ENCODE peak calls at places on chromosomes 5 and 9, in five cellular contexts. One of them, this sample, is unnamed. For H3K9me3, the result is how much of the 10 kb centered on the place peaks cover.

GRCh38 chr9:13110766-13111400 is 168.6 kb downstream of the MPDZ start:
- DNase-seq in adrenal gland: peak
- DNase-seq in uterus: peak
- DNase-seq in CD4-positive, CD25-positive, alpha-beta regulatory T cell: no peak
- DNase-seq in CD4-positive, alpha-beta memory T cell: no peak
- DNase-seq in this sample: no peak

GRCh38 chr9:132059351-132059750 is 20.3 kb downstream of the MED27 start:
- DNase-seq in adrenal gland: no peak
- DNase-seq in uterus: no peak
- DNase-seq in CD4-positive, CD25-positive, alpha-beta regulatory T cell: no peak
- DNase-seq in CD4-positive, alpha-beta memory T cell: no peak
- DNase-seq in this sample: no peak

GRCh38 chr5:134512661-134512999 is 12.8 kb upstream of the JADE2 start:
- DNase-seq in adrenal gland: peak
- DNase-seq in uterus: no peak
- DNase-seq in CD4-positive, CD25-positive, alpha-beta regulatory T cell: no peak
- DNase-seq in CD4-positive, alpha-beta memory T cell: no peak
- DNase-seq in this sample: no peak

GRCh38 chr9:117521293-117521692 is 106.4 kb upstream of the ASTN2 start:
- DNase-seq in adrenal gland: no peak
- DNase-seq in uterus: no peak
- DNase-seq in CD4-positive, CD25-positive, alpha-beta regulatory T cell: no peak
- DNase-seq in CD4-positive, alpha-beta memory T cell: no peak
- DNase-seq in this sample: no peak

GRCh38 chr5:145711417-145711816 is 123.7 kb downstream of the PRELID2 start:
- DNase-seq in adrenal gland: no peak
- DNase-seq in uterus: no peak
- DNase-seq in CD4-positive, CD25-positive, alpha-beta regulatory T cell: no peak
- DNase-seq in CD4-positive, alpha-beta memory T cell: no peak
- DNase-seq in this sample: no peak

GRCh38 chr9:91755761-91756638 is 194.0 kb downstream of the ROR2 start:
- DNase-seq in adrenal gland: no peak
- DNase-seq in uterus: no peak
- DNase-seq in CD4-positive, CD25-positive, alpha-beta regulatory T cell: no peak
- DNase-seq in CD4-positive, alpha-beta memory T cell: no peak
- DNase-seq in this sample: no peak

GRCh38 chr5:65013141-65013540 is 244.4 kb downstream of the CWC27 start:
- DNase-seq in adrenal gland: no peak
- DNase-seq in uterus: no peak
- DNase-seq in CD4-positive, CD25-positive, alpha-beta regulatory T cell: no peak
- DNase-seq in CD4-positive, alpha-beta memory T cell: no peak
- DNase-seq in this sample: no peak

GRCh38 chr5:127988149-127988755 is 95.3 kb upstream of the SLC12A2 start:
- DNase-seq in adrenal gland: no peak
- DNase-seq in uterus: no peak
- DNase-seq in CD4-positive, CD25-positive, alpha-beta regulatory T cell: no peak
- DNase-seq in CD4-positive, alpha-beta memory T cell: no peak
- DNase-seq in this sample: no peak

GRCh38 chr5:125489146-125489545 is 742.7 kb upstream of the ZNF608 start:
- DNase-seq in adrenal gland: no peak
- DNase-seq in uterus: no peak
- DNase-seq in CD4-positive, CD25-positive, alpha-beta regulatory T cell: no peak
- DNase-seq in CD4-positive, alpha-beta memory T cell: no peak
- DNase-seq in this sample: no peak

GRCh38 chr5:74454263-74455030 is 186.1 kb downstream of the ENC1 start:
- DNase-seq in adrenal gland: no peak
- DNase-seq in uterus: no peak
- DNase-seq in CD4-positive, CD25-positive, alpha-beta regulatory T cell: no peak
- DNase-seq in CD4-positive, alpha-beta memory T cell: no peak
- DNase-seq in this sample: no peak

GRCh38 chr5:179553006-179553405 is 2.7 kb downstream of the RUFY1 start:
- DNase-seq in adrenal gland: no peak
- DNase-seq in uterus: no peak
- DNase-seq in CD4-positive, CD25-positive, alpha-beta regulatory T cell: no peak
- DNase-seq in CD4-positive, alpha-beta memory T cell: no peak
- DNase-seq in this sample: no peak

GRCh38 chr5:2900360-2900759 is 148.9 kb upstream of the IRX2 start:
- DNase-seq in adrenal gland: no peak
- DNase-seq in uterus: no peak
- DNase-seq in CD4-positive, CD25-positive, alpha-beta regulatory T cell: no peak
- DNase-seq in CD4-positive, alpha-beta memory T cell: no peak
- DNase-seq in this sample: no peak

GRCh38 chr5:71014186-71014585 is 11.0 kb downstream of the NAIP start:
- DNase-seq in adrenal gland: no peak
- DNase-seq in uterus: no peak
- DNase-seq in CD4-positive, CD25-positive, alpha-beta regulatory T cell: no peak
- DNase-seq in CD4-positive, alpha-beta memory T cell: no peak
- DNase-seq in this sample: no peak

GRCh38 chr9:36504154-36504550 is 68.5 kb upstream of the MELK start:
- DNase-seq in adrenal gland: no peak
- DNase-seq in uterus: no peak
- DNase-seq in CD4-positive, CD25-positive, alpha-beta regulatory T cell: peak
- DNase-seq in CD4-positive, alpha-beta memory T cell: no peak
- DNase-seq in this sample: peak

GRCh38 chr9:120583958-120584369 is 4.0 kb upstream of the CDK5RAP2 start:
- DNase-seq in adrenal gland: peak
- DNase-seq in uterus: no peak
- DNase-seq in CD4-positive, CD25-positive, alpha-beta regulatory T cell: peak
- DNase-seq in CD4-positive, alpha-beta memory T cell: peak
- DNase-seq in this sample: no peak

GRCh38 chr9:91334053-91334452 is 27.7 kb downstream of the AUH start:
- DNase-seq in adrenal gland: no peak
- DNase-seq in uterus: no peak
- DNase-seq in CD4-positive, CD25-positive, alpha-beta regulatory T cell: no peak
- DNase-seq in CD4-positive, alpha-beta memory T cell: no peak
- DNase-seq in this sample: no peak

GRCh38 chr9:38638881-38639576 is 18.6 kb upstream of the ANKRD18A start:
- DNase-seq in adrenal gland: no peak
- DNase-seq in uterus: no peak
- DNase-seq in CD4-positive, CD25-positive, alpha-beta regulatory T cell: no peak
- DNase-seq in CD4-positive, alpha-beta memory T cell: no peak
- DNase-seq in this sample: no peak

GRCh38 chr9:8020161-8020560 is 220.6 kb upstream of the DMAC1 start:
- DNase-seq in adrenal gland: no peak
- DNase-seq in uterus: no peak
- DNase-seq in CD4-positive, CD25-positive, alpha-beta regulatory T cell: no peak
- DNase-seq in CD4-positive, alpha-beta memory T cell: no peak
- DNase-seq in this sample: no peak

GRCh38 chr9:8019636-8020035 is 220.1 kb upstream of the DMAC1 start:
- DNase-seq in adrenal gland: no peak
- DNase-seq in uterus: no peak
- DNase-seq in CD4-positive, CD25-positive, alpha-beta regulatory T cell: no peak
- DNase-seq in CD4-positive, alpha-beta memory T cell: no peak
- DNase-seq in this sample: no peak

GRCh38 chr9:8012986-8013385 is 213.4 kb upstream of the DMAC1 start:
- DNase-seq in adrenal gland: no peak
- DNase-seq in uterus: no peak
- DNase-seq in CD4-positive, CD25-positive, alpha-beta regulatory T cell: no peak
- DNase-seq in CD4-positive, alpha-beta memory T cell: no peak
- DNase-seq in this sample: no peak

DNA sequence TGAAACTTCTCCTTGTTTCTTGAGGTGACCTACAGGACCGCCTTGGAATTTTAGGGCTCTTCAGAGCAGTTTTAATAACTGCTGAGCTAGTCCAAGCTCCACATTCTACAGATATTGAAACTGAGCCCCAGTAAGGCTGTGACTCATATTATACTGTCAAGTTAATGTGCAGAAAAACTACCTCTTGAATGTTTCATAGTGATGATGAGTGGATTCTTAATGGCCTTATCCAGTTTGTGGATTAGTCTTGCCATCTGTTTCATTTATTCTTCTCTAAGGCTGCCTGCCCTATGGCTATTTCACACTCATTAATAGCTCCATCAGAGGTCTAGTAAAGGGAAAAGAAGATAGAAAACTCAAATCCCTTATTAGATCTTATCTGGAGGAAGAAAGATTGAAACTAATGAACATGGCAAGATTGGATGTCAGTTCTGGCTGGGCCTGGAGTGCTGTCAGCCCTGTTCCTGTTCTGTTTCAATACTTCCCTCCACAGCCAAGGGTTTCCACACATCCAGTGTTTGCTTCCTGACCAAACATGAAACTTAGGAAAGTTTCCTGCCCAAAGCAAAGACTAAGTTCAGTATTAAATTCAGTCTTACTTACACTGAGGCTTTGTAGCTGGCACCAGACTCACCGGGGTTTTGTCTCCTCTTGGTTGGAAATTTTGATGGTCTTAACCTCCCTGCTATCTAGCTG is 215.6 kb upstream of the DMAC1 start:
- DNase-seq in adrenal gland: no peak
- DNase-seq in uterus: no peak
- DNase-seq in CD4-positive, CD25-positive, alpha-beta regulatory T cell: no peak
- DNase-seq in CD4-positive, alpha-beta memory T cell: no peak
- DNase-seq in this sample: no peak
- H3K9me3 ChIP-seq in adrenal gland: under half
- H3K9me3 ChIP-seq in uterus: under half
- H3K9me3 ChIP-seq in CD4-positive, CD25-positive, alpha-beta regulatory T cell: under half
- H3K9me3 ChIP-seq in CD4-positive, alpha-beta memory T cell: under half
- H3K9me3 ChIP-seq in this sample: under half

DNA sequence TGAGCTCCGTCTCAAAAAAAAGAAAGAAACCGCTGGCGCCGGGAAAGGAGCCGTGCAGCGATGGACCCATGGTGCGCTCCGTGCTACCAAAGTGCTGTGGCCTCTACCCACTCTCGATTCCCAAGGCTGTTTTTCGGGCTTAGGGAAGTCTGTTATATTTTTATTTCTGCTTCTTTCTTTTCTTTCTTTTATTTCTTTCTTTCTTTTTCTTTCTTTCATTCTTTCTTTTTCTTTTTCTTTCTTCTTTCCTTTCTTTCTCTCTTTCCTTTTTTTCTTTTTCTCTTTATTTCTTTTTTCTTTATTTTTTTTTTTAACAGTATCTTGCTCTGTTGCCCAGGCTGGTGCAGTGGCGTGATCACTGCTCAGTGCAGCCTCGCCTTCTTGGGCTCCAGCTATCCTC is 87.5 kb downstream of the ANXA2R start:
- DNase-seq in adrenal gland: no peak
- DNase-seq in uterus: no peak
- DNase-seq in CD4-positive, CD25-positive, alpha-beta regulatory T cell: no peak
- DNase-seq in CD4-positive, alpha-beta memory T cell: no peak
- DNase-seq in this sample: no peak
- H3K4me3 ChIP-seq in adrenal gland: peak
- H3K4me3 ChIP-seq in uterus: peak
- H3K4me3 ChIP-seq in CD4-positive, CD25-positive, alpha-beta regulatory T cell: peak
- H3K4me3 ChIP-seq in CD4-positive, alpha-beta memory T cell: peak
- H3K4me3 ChIP-seq in this sample: peak

GRCh38 chr9:32518276-32518675 is 7.7 kb downstream of the RIGI start:
- DNase-seq in adrenal gland: no peak
- DNase-seq in uterus: no peak
- DNase-seq in CD4-positive, CD25-positive, alpha-beta regulatory T cell: no peak
- DNase-seq in CD4-positive, alpha-beta memory T cell: no peak
- DNase-seq in this sample: no peak
- H3K9me3 ChIP-seq in adrenal gland: under half
- H3K9me3 ChIP-seq in uterus: under half
- H3K9me3 ChIP-seq in CD4-positive, CD25-positive, alpha-beta regulatory T cell: under half
- H3K9me3 ChIP-seq in CD4-positive, alpha-beta memory T cell: under half
- H3K9me3 ChIP-seq in this sample: under half

GRCh38 chr9:5593904-5594303 is 35.0 kb upstream of the RIC1 start:
- DNase-seq in adrenal gland: no peak
- DNase-seq in uterus: no peak
- DNase-seq in CD4-positive, CD25-positive, alpha-beta regulatory T cell: no peak
- DNase-seq in CD4-positive, alpha-beta memory T cell: no peak
- DNase-seq in this sample: no peak
- H3K4me3 ChIP-seq in adrenal gland: no peak
- H3K4me3 ChIP-seq in uterus: no peak
- H3K4me3 ChIP-seq in CD4-positive, CD25-positive, alpha-beta regulatory T cell: no peak
- H3K4me3 ChIP-seq in CD4-positive, alpha-beta memory T cell: no peak
- H3K4me3 ChIP-seq in this sample: no peak

GRCh38 chr9:92846662-92847145 is 31.1 kb downstream of the ZNF484 start:
- DNase-seq in adrenal gland: no peak
- DNase-seq in uterus: no peak
- DNase-seq in CD4-positive, CD25-positive, alpha-beta regulatory T cell: no peak
- DNase-seq in CD4-positive, alpha-beta memory T cell: peak
- DNase-seq in this sample: no peak

DNA sequence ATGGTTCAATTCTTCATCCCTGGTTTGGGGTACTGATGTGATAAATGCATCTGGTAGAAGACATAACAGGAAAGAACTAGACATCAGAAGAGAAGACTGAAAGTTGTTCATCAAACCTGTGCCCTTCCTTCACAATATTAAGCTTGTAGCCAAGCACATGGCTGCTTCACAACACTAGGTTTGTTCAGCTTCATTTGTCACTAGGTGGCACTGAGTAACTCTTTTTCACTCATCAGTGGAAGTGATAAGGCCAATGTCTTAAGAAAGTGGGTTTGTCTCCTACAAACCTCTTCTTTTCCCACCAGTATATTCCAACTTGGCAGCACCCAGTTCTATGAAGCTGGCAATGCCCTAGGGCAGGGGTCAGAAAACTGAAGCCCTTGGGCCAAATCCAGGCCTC is 26.9 kb downstream of the ZNF484 start:
- DNase-seq in adrenal gland: no peak
- DNase-seq in uterus: no peak
- DNase-seq in CD4-positive, CD25-positive, alpha-beta regulatory T cell: peak
- DNase-seq in CD4-positive, alpha-beta memory T cell: no peak
- DNase-seq in this sample: peak
- H3K9me3 ChIP-seq in adrenal gland: under half
- H3K9me3 ChIP-seq in uterus: under half
- H3K9me3 ChIP-seq in CD4-positive, CD25-positive, alpha-beta regulatory T cell: under half
- H3K9me3 ChIP-seq in CD4-positive, alpha-beta memory T cell: under half
- H3K9me3 ChIP-seq in this sample: under half

DNA sequence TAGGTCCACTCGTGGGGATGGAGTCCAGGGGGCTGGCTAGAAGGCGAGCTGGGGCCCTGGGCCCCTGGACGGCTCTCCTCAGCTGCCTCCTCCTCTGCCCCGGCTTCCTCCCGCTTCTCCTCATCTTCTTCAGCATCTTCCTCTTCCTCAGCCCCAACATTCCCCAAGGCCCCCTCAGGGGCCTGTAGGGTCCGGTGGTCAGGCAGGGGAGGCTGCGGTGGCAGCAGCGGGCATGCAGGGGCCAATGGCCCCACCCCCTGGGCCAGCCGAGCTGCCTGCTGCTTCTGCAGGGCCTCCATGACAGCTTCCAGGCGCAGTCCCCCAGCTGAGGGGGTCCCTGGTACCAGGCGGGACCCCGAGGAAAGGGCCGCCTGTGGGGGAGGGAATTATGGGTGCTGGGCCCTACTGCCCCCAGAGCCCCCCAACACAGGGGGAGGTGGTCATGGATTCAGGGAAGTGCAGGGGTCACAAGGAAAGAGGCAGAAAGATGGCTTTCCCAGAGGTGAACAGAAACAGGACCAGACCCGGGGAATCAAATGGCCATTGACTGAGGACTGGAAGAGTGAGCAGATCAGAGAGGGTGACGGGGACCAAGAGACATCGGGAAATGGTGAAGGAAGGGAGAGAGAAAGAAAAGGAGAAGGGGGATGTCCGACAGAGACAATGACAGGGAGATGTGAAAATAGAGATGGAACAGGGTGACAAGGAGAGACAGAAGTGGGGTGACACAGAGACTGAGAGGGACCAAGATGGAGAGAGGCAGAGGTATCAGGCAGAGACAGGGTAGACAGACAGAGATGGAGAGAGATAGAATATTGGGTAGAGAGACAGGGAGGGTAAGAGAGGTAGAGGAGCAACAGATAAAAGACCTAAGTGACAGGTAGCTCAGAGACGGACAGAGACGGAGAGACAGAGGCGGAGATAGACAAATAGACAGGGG is 880 bp downstream of the ARID3C start:
- DNase-seq in adrenal gland: no peak
- DNase-seq in uterus: no peak
- DNase-seq in CD4-positive, CD25-positive, alpha-beta regulatory T cell: no peak
- DNase-seq in CD4-positive, alpha-beta memory T cell: no peak
- DNase-seq in this sample: no peak
- H3K4me3 ChIP-seq in adrenal gland: no peak
- H3K4me3 ChIP-seq in uterus: peak
- H3K4me3 ChIP-seq in CD4-positive, CD25-positive, alpha-beta regulatory T cell: peak
- H3K4me3 ChIP-seq in CD4-positive, alpha-beta memory T cell: peak
- H3K4me3 ChIP-seq in this sample: peak

GRCh38 chr5:4050203-4050602 is 454.6 kb downstream of the IRX1 start:
- DNase-seq in adrenal gland: no peak
- DNase-seq in uterus: no peak
- DNase-seq in CD4-positive, CD25-positive, alpha-beta regulatory T cell: no peak
- DNase-seq in CD4-positive, alpha-beta memory T cell: no peak
- DNase-seq in this sample: no peak
- H3K9me3 ChIP-seq in adrenal gland: under half
- H3K9me3 ChIP-seq in uterus: under half
- H3K9me3 ChIP-seq in CD4-positive, CD25-positive, alpha-beta regulatory T cell: under half
- H3K9me3 ChIP-seq in CD4-positive, alpha-beta memory T cell: under half
- H3K9me3 ChIP-seq in this sample: under half

This sample was measured in naive thymus-derived CD4-positive, alpha-beta T cell.